ENCODE peak calls at places on chromosomes 16 and 17, in six cellular contexts. A is fibroblast of lung, J is H9, T is heart right ventricle, O is A549, F is HCT116. M is an unnamed sample.

GRCh38 chr17:44752953-44753861 is 5.6 kb upstream of the ADAM11 start:
- DNase-seq in J (no peak), F (no peak), T (no peak), O (no peak), A (no peak), M (no peak)

GRCh38 chr16:27650073-27650701 is 100.2 kb downstream of the KATNIP start:
- DNase-seq in J (no peak), O (no peak), A (peak), T (no peak), F (no peak), M (no peak)

GRCh38 chr16:88356727-88357199 is 26.0 kb upstream of the ZNF469 start:
- DNase-seq in A (no peak), F (no peak), J (no peak), T (no peak), O (no peak), M (no peak)

GRCh38 chr17:78822552-78822951 is 18.1 kb downstream of the USP36 start:
- DNase-seq in J (no peak), O (no peak), T (no peak), F (no peak), A (peak), M (no peak)

GRCh38 chr16:25270577-25270976 is 12.9 kb upstream of the ZKSCAN2 start:
- DNase-seq in F (no peak), A (no peak), T (no peak), J (no peak), O (no peak), M (no peak)

GRCh38 chr16:58158137-58158536 is 29.0 kb upstream of the CFAP20 start:
- DNase-seq in F (no peak), J (no peak), T (no peak), O (no peak), A (no peak), M (peak)

GRCh38 chr16:51245306-51245705 is 94.2 kb upstream of the SALL1 start:
- DNase-seq in O (no peak), J (no peak), T (no peak), A (no peak), F (no peak), M (no peak)

GRCh38 chr17:76278952-76279741 is 14.0 kb downstream of the UBALD2 start:
- DNase-seq in A (peak), T (peak), F (peak), O (peak), J (peak), M (peak)

GRCh38 chr16:57341441-57342303 is 16.9 kb upstream of the CCL22 start:
- DNase-seq in A (peak), J (no peak), F (no peak), O (peak), T (no peak), M (no peak)

GRCh38 chr16:78045865-78046581 is 23.7 kb downstream of the CLEC3A start:
- DNase-seq in J (peak), A (peak), O (peak), T (peak), F (no peak), M (peak)

GRCh38 chr16:70767377-70768204 is 33.4 kb downstream of the VAC14 start:
- DNase-seq in T (no peak), O (no peak), A (no peak), F (no peak), J (no peak), M (no peak)

GRCh38 chr16:50301626-50302471 is 35.5 kb downstream of the ADCY7 start:
- DNase-seq in T (no peak), F (no peak), O (peak), J (peak), A (peak), M (no peak)

GRCh38 chr17:76492250-76492988 is 8.8 kb downstream of the RHBDF2 start:
- DNase-seq in O (no peak), F (no peak), J (no peak), T (no peak), A (no peak), M (no peak)

GRCh38 chr17:20063665-20064648 is 54.8 kb downstream of the SPECC1 start:
- DNase-seq in F (peak), A (peak), O (peak), T (peak), J (peak), M (peak)

GRCh38 chr16:87877942-87878507 is 8.7 kb upstream of the SLC7A5 start:
- DNase-seq in O (no peak), A (no peak), F (no peak), J (no peak), T (no peak), M (no peak)

GRCh38 chr17:13410874-13411273 is 190.9 kb downstream of the HS3ST3A1 start:
- DNase-seq in A (peak), T (no peak), J (no peak), O (no peak), F (no peak), M (no peak)

GRCh38 chr16:54397190-54397835 is 110.7 kb upstream of the IRX3 start:
- DNase-seq in F (no peak), J (no peak), T (no peak), O (no peak), A (no peak), M (no peak)

GRCh38 chr17:7989781-7990655 is 12.4 kb upstream of the GUCY2D start:
- DNase-seq in F (peak), J (peak), T (peak), O (peak), A (peak), M (peak)

GRCh38 chr17:2707721-2708584 is 3.6 kb downstream of the CLUH start:
- DNase-seq in F (no peak), A (peak), T (peak), O (peak), J (peak), M (peak)

GRCh38 chr17:43353364-43353763 is 45.4 kb upstream of the ARL4D start:
- DNase-seq in A (no peak), J (no peak), F (no peak), O (no peak), T (no peak), M (no peak)

GRCh38 chr17:21330436-21331160 is 45.6 kb upstream of the KCNJ12 start:
- DNase-seq in F (no peak), T (no peak), J (no peak), A (no peak), O (no peak), M (no peak)

GRCh38 chr17:13601776-13602551 is at the start of gene HS3ST3A1:
- DNase-seq in F (no peak), J (peak), O (no peak), A (peak), T (peak), M (peak)

GRCh38 chr17:39222866-39223834 is 2.6 kb downstream of the STAC2 start:
- DNase-seq in T (no peak), A (no peak), J (no peak), O (no peak), F (no peak), M (no peak)
- H3K27ac ChIP-seq in T (no peak), A (no peak), J (no peak), O (peak), F (no peak), M (no peak)

GRCh38 chr17:77619851-77620250 is 338.7 kb upstream of the TNRC6C start:
- DNase-seq in O (peak), J (no peak), A (peak), T (no peak), F (no peak), M (no peak)
- H3K27ac ChIP-seq in O (peak), J (no peak), A (no peak), T (no peak), F (no peak), M (no peak)

GRCh38 chr17:49198206-49198605 is 12.2 kb downstream of the GNGT2 start:
- DNase-seq in T (no peak), A (no peak), F (no peak), O (peak), J (no peak), M (no peak)

GRCh38 chr17:49204521-49204920 is 5.9 kb downstream of the GNGT2 start:
- DNase-seq in O (no peak), F (no peak), T (no peak), A (no peak), J (no peak), M (no peak)

GRCh38 chr17:49200423-49201083 is 9.8 kb downstream of the GNGT2 start:
- DNase-seq in O (no peak), T (no peak), J (no peak), A (no peak), F (no peak), M (no peak)

GRCh38 chr17:49203796-49204195 is 6.6 kb downstream of the GNGT2 start:
- DNase-seq in J (no peak), O (no peak), A (no peak), T (no peak), F (no peak), M (no peak)

DNA sequence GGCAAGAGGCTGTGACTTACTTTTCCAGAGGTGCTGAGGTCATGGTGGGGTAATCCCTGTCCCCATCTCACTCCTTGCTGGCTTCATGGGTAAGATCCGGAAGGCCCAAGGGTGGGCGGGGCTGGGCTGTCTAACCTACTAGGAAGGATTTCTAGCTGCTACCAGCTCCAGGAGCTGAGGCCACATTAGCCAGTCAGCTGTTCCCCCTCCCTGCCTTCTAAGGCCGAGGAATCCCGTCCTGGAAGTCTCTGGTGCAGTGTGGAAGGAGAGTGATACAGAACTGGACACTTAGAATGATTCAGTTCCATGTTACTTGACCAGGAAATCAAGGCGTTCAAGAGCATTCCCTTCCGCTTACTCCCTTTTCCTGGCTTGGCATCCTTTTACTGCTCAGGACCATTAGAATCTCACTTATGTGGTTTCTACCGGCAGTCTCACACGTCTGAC is 8.9 kb downstream of the GNGT2 start:
- DNase-seq in A (no peak), O (no peak), J (no peak), F (no peak), T (no peak), M (no peak)
- H3K27ac ChIP-seq in A (no peak), O (no peak), J (no peak), F (no peak), T (peak), M (no peak)

GRCh38 chr16:75385507-75386152 is 47.7 kb downstream of the CFDP1 start:
- DNase-seq in F (peak), J (no peak), T (peak), A (peak), O (peak), M (peak)
- H3K27ac ChIP-seq in F (no peak), J (no peak), T (no peak), A (no peak), O (peak), M (peak)

DNA sequence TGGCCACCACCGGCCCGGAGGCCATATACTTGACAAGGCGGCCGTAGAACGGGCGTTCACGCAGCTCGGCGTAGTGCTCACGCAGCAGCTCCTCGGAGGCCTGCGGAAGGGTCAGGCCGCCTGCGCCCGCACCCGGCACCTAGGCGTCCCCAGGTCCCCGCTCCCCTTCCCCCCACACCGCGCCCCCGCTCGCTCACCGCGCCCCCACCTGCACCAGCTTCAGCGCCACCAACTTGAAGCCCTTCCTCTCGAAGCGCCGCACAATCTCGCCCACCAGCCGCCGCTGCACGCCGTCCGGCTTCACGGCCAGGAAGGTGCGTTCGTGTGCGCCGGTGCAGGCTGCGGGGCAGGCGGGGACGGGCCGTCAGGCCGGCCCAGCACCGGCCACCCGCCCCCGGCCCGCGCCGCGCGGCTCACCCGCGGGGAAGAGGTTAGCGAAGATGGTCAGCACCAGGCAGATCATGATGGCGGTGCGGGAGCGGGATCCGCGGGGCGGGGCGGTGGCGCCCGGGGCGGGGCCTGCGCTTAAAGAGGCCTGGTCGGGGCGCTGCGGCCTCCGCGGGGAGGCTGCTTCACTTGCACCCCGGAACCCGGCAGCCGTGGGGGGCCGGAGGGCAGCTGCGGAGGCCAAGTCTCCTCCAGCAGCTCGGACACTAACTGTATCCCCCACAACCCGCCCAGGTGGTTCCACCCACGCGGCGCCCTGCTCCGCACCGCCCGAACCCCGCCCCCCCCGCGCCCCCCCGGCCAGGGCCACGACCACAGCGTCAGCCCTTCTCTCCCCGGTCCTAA is at the start of gene NME3:
- DNase-seq in T (peak), J (peak), O (peak), A (peak), F (no peak), M (peak)
- H3K27ac ChIP-seq in T (peak), J (no peak), O (peak), A (peak), F (peak), M (peak)

GRCh38 chr16:81889896-81890634 is 111.0 kb downstream of the PLCG2 start:
- DNase-seq in F (peak), A (peak), T (peak), O (peak), J (peak), M (peak)

GRCh38 chr16:81883235-81883634 is 104.1 kb downstream of the PLCG2 start:
- DNase-seq in F (no peak), A (no peak), J (no peak), T (no peak), O (no peak), M (no peak)

GRCh38 chr16:81891734-81892364 is 112.8 kb downstream of the PLCG2 start:
- DNase-seq in T (no peak), F (no peak), J (no peak), O (no peak), A (no peak), M (no peak)

GRCh38 chr16:81885976-81886586 is 107.0 kb downstream of the PLCG2 start:
- DNase-seq in O (peak), J (peak), F (peak), A (peak), T (no peak), M (peak)

GRCh38 chr16:81888520-81889394 is 109.7 kb downstream of the PLCG2 start:
- DNase-seq in T (no peak), A (peak), O (no peak), F (no peak), J (no peak), M (no peak)
- H3K27ac ChIP-seq in T (no peak), A (no peak), O (no peak), F (no peak), J (no peak), M (no peak)